ENCODE peak calls at places on chromosomes 2 and 18, in four cellular contexts. R, N, U and O are unnamed samples.

GRCh38 chr2:8976847-8977246 is 26.6 kb downstream of the MBOAT2 start:
- DNase-seq in R (no peak), N (no peak), U (no peak), O (no peak)

GRCh38 chr2:10223932-10224720 is 78.6 kb upstream of the HPCAL1 start:
- DNase-seq in R (no peak), N (no peak), U (no peak), O (no peak)

GRCh38 chr18:67433971-67434370 is 82.5 kb downstream of the DSEL start:
- DNase-seq in R (no peak), N (no peak), U (no peak), O (no peak)

GRCh38 chr2:79369127-79369526 is 143.7 kb upstream of the CTNNA2 start:
- DNase-seq in R (peak; percentile 44), N (no peak), U (no peak), O (no peak)

GRCh38 chr2:98433363-98433964 is 11.2 kb upstream of the INPP4A start:
- DNase-seq in R (no peak), N (no peak), U (no peak), O (no peak)

GRCh38 chr18:36610716-36611115 is 218.1 kb downstream of the TPGS2 start:
- DNase-seq in R (no peak), N (no peak), U (peak; percentile 46), O (no peak)

GRCh38 chr2:103823847-103824246 is 1030.1 kb upstream of the POU3F3 start:
- DNase-seq in R (no peak), N (no peak), U (no peak), O (peak; percentile 10)

GRCh38 chr2:170377469-170378207 is 199.7 kb downstream of the MYO3B start:
- DNase-seq in R (no peak), N (no peak), U (no peak), O (no peak)

GRCh38 chr2:112541315-112542122 is 746 bp upstream of the POLR1B start:
- DNase-seq in R (no peak), N (peak; percentile 75), U (peak; percentile 76), O (peak; percentile 71)

GRCh38 chr2:240793313-240794177 is 26.5 kb downstream of the KIF1A start:
- DNase-seq in R (no peak), N (no peak), U (no peak), O (no peak)

GRCh38 chr2:53543083-53543482 is 224.5 kb upstream of the CHAC2 start:
- DNase-seq in R (no peak), N (no peak), U (no peak), O (no peak)

GRCh38 chr2:38107738-38108410 is 31.9 kb upstream of the CYP1B1 start:
- DNase-seq in R (no peak), N (no peak), U (no peak), O (no peak)

GRCh38 chr18:32629990-32630389 is 142.8 kb downstream of the KLHL14 start:
- DNase-seq in R (no peak), N (no peak), U (no peak), O (no peak)

GRCh38 chr2:204538179-204539009 is 6.9 kb upstream of the PARD3B start:
- DNase-seq in R (no peak), N (no peak), U (peak; percentile 11), O (no peak)

GRCh38 chr18:46668694-46669093 is 11.7 kb upstream of the LOXHD1 start:
- DNase-seq in R (no peak), N (no peak), U (no peak), O (no peak)

GRCh38 chr2:85308951-85309555 is 18.7 kb downstream of the TGOLN2 start:
- DNase-seq in R (peak; percentile 46), N (no peak), U (peak; percentile 47), O (peak; percentile 80)